ENCODE peak calls at places on chromosomes 16 and 17, in six cellular contexts. X is H9, I is IMR-90, S is mesenchymal stem cell, P is mesendoderm, O is trophoblast cell. C is an unnamed sample.

GRCh38 chr16:81437860-81438259 is 6.7 kb upstream of the CMIP start:
- DNase-seq in O (no peak), I (no peak), P (no peak), X (no peak), S (no peak), C (no peak)

GRCh38 chr16:8848231-8848938 is 20.4 kb downstream of the CARHSP1 start:
- DNase-seq in P (no peak), O (no peak), I (no peak), S (no peak), X (peak), C (no peak)

GRCh38 chr17:1918346-1919021 is 88.7 kb downstream of the RPA1 start:
- DNase-seq in S (no peak), O (no peak), P (no peak), I (no peak), X (no peak), C (no peak)

GRCh38 chr17:42760652-42761581 is at the start of gene RAMP2:
- DNase-seq in O (peak), P (peak), I (no peak), X (no peak), S (peak), C (peak)

GRCh38 chr17:41962768-41963434 is 3.7 kb upstream of the CNP start:
- DNase-seq in I (peak), X (peak), O (peak), S (peak), P (peak), C (peak)

GRCh38 chr16:24036614-24037013 is 200.8 kb downstream of the PRKCB start:
- DNase-seq in P (peak), I (peak), O (peak), S (peak), X (peak), C (peak)

GRCh38 chr17:29590979-29591736 is 1.7 kb upstream of the GIT1 start:
- DNase-seq in S (peak), P (peak), I (peak), O (no peak), X (peak), C (no peak)

GRCh38 chr17:77282524-77283515 is 142.1 kb downstream of the SEC14L1 start:
- DNase-seq in P (peak), O (peak), I (peak), S (peak), X (peak), C (no peak)

GRCh38 chr17:48123111-48123510 is 15.5 kb downstream of the SNX11 start:
- DNase-seq in O (no peak), X (no peak), I (no peak), P (peak), S (no peak), C (no peak)

GRCh38 chr16:57091990-57092785 is at the start of gene CPNE2:
- DNase-seq in S (peak), P (peak), X (peak), I (peak), O (peak), C (no peak)

GRCh38 chr17:18315498-18316360 is 636 bp downstream of the SMCR8 start:
- DNase-seq in O (peak), S (no peak), P (no peak), I (peak), X (no peak), C (no peak)

GRCh38 chr16:9438991-9439390 is 347.5 kb downstream of the HAPSTR1 start:
- DNase-seq in P (no peak), O (no peak), S (no peak), X (no peak), I (no peak), C (no peak)

GRCh38 chr17:20930065-20930760 is 112.6 kb downstream of the USP22 start:
- DNase-seq in X (no peak), I (peak), P (no peak), O (no peak), S (no peak), C (no peak)

GRCh38 chr17:74877592-74878543 is 5.1 kb upstream of the FDXR start:
- DNase-seq in X (no peak), I (no peak), S (no peak), P (no peak), O (peak), C (no peak)

GRCh38 chr17:29584452-29585079 is 4.9 kb downstream of the GIT1 start:
- DNase-seq in X (no peak), S (no peak), O (no peak), I (no peak), P (no peak), C (no peak)

GRCh38 chr16:24580665-24581064 is 41.3 kb downstream of the RBBP6 start:
- DNase-seq in I (peak), X (no peak), S (peak), P (no peak), O (peak), C (no peak)

GRCh38 chr16:68393333-68393732 is 55.0 kb downstream of the SMPD3 start:
- DNase-seq in S (no peak), X (no peak), I (no peak), P (no peak), O (no peak), C (no peak)

GRCh38 chr16:11681977-11682654 is 13.9 kb downstream of the SNN start:
- DNase-seq in X (no peak), O (no peak), I (no peak), S (no peak), P (no peak), C (no peak)

GRCh38 chr17:44801880-44802279 is 28.2 kb downstream of the GJC1 start:
- DNase-seq in S (no peak), X (no peak), P (no peak), I (no peak), O (no peak), C (no peak)

GRCh38 chr16:12436201-12436657 is 367.5 kb downstream of the CPPED1 start:
- DNase-seq in P (peak), I (no peak), X (peak), S (no peak), O (no peak), C (peak)

GRCh38 chr17:67265620-67266019 is 20.6 kb upstream of the HELZ start:
- DNase-seq in I (no peak), P (no peak), S (no peak), X (no peak), O (no peak), C (no peak)

GRCh38 chr17:35807371-35808144 is 1.7 kb upstream of the TAF15 start:
- DNase-seq in X (no peak), I (peak), P (no peak), S (peak), O (no peak), C (no peak)

DNA sequence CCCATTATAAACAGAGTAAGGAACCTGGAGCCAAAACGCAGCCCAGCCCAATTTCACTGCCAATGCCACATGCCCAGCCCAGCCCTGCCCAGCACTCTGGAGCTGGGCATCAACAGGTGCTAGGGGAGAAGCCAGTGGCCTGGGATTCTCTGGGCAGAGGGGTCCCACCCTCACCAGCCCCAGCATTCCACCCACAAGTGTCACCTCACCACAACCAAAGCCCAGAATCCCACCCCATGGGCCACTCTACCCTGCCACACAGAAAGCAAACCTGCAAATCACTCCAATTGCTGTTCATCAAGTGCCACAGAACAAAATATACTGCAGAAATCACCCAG is 102.5 kb upstream of the CDH5 start:
- DNase-seq in P (no peak), S (no peak), I (no peak), X (no peak), O (no peak), C (no peak)
- H2AK5ac ChIP-seq in P (no peak), S (no peak), I (peak), X (no peak), O (no peak), C (no peak)

DNA sequence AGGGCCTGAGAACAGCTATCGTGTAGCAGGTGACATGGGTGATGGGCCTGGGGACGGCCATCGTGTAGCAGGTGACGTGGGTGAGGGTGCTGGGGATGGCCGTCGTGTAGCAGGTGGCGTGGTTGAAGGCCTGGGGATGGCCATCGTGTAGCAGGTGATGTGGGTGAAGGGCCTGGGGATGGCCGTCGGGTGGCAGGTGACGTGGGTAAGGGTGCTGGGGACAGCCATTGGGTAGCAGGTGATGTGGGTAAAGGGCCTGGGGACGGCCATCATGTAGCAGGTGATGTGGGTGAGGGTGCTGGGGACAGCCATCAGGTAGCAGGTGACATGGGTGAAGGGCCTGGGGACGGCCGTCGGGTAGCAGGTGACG is 15.5 kb downstream of the TPSD1 start:
- DNase-seq in I (no peak), P (no peak), O (no peak), S (no peak), X (no peak), C (no peak)
- H2AK5ac ChIP-seq in I (no peak), P (no peak), O (no peak), S (no peak), X (no peak), C (no peak)

GRCh38 chr16:1043831-1044514 is 28.6 kb upstream of the SSTR5 start:
- DNase-seq in I (no peak), S (no peak), X (no peak), O (no peak), P (no peak), C (no peak)

GRCh38 chr16:1042076-1042744 is 30.3 kb upstream of the SSTR5 start:
- DNase-seq in S (no peak), X (no peak), P (no peak), O (peak), I (no peak), C (no peak)

GRCh38 chr16:1040346-1040745 is 32.2 kb upstream of the SSTR5 start:
- DNase-seq in O (no peak), X (no peak), I (no peak), P (no peak), S (no peak), C (no peak)

GRCh38 chr16:1044515-1045362 is 27.8 kb upstream of the SSTR5 start:
- DNase-seq in P (no peak), O (peak), S (no peak), I (no peak), X (no peak), C (no peak)

GRCh38 chr16:1042776-1043349 is 29.7 kb upstream of the SSTR5 start:
- DNase-seq in I (no peak), P (no peak), X (no peak), S (no peak), O (peak), C (no peak)
- H2AK5ac ChIP-seq in I (no peak), P (no peak), X (no peak), S (no peak), O (no peak), C (no peak)

DNA sequence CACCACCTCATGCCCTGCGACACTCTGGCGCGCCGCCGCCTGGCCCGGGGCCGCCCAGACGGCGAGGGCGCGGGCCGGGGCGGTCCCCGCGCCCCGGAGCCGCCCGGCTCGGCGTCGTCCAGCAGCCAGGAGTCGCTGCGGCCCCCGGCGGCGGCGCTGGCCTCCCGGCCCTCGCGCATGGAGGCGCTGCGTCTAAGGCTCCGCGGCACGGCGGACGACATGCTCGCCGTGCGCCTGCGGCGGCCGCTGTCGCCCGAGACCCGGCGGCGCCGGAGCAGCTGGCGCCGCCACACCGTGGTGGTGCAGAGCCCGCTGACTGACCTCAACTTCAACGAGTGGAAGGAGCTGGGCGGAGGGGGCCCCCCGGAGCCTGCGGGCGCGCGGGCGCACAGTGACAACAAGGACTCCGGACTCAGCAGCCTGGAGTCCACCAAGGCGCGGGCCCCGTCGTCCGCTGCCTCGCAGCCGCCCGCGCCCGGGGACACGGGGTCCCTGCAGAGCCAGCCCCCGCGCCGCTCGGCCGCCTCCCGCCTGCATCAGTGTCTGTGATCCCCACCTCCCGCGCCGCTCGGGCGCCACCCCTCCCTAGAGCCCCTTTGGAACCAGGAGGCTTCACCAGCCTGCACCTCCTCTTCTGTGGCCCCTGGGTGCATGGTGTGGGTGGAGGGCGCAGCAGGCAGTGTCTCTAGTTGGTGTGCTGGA is 82.3 kb downstream of the ARHGAP23 start:
- DNase-seq in I (no peak), O (peak), P (peak), X (peak), S (peak), C (peak)
- H2AK5ac ChIP-seq in I (peak), O (no peak), P (no peak), X (no peak), S (no peak), C (no peak)

DNA sequence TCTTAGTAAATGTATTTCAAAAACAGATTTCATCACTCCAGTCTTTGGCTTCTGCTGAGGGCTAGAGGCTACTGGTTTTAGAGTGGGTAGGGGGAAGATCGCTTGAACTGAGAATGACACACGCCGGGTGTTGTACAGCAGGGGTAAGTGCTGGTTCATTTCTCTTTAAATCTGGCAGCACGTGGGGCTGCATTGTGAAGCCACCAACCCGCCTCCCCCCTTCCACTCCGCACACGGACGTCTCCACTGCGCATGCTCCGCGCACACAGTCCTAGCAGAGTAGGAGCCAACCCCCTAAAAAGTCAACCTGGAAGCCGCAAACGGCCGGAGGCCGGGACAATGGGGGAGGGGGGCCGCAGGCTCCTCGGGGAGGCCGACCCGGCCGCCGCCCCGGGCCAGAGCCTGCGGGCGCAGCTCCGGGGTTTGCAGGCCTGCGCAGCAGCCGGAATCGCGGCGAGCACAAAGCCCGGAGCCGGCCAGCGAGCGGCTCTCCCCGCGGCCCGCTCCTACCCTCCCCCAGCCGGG is 1.3 kb downstream of the UBE2G1 start:
- DNase-seq in O (peak), P (peak), I (peak), X (peak), S (peak), C (peak)
- H2AK5ac ChIP-seq in O (peak), P (no peak), I (peak), X (no peak), S (no peak), C (no peak)

GRCh38 chr17:82331345-82331939 is 2.1 kb downstream of the SECTM1 start:
- DNase-seq in I (no peak), X (no peak), P (no peak), O (no peak), S (no peak), C (no peak)

GRCh38 chr17:82328994-82329507 is 4.5 kb downstream of the SECTM1 start:
- DNase-seq in P (no peak), X (no peak), O (no peak), I (no peak), S (no peak), C (no peak)

GRCh38 chr17:82332669-82333278 is 792 bp downstream of the SECTM1 start:
- DNase-seq in P (no peak), S (peak), O (peak), X (peak), I (peak), C (no peak)

GRCh38 chr17:82329683-82330321 is 3.8 kb downstream of the SECTM1 start:
- DNase-seq in O (no peak), I (no peak), X (no peak), S (no peak), P (no peak), C (no peak)

DNA sequence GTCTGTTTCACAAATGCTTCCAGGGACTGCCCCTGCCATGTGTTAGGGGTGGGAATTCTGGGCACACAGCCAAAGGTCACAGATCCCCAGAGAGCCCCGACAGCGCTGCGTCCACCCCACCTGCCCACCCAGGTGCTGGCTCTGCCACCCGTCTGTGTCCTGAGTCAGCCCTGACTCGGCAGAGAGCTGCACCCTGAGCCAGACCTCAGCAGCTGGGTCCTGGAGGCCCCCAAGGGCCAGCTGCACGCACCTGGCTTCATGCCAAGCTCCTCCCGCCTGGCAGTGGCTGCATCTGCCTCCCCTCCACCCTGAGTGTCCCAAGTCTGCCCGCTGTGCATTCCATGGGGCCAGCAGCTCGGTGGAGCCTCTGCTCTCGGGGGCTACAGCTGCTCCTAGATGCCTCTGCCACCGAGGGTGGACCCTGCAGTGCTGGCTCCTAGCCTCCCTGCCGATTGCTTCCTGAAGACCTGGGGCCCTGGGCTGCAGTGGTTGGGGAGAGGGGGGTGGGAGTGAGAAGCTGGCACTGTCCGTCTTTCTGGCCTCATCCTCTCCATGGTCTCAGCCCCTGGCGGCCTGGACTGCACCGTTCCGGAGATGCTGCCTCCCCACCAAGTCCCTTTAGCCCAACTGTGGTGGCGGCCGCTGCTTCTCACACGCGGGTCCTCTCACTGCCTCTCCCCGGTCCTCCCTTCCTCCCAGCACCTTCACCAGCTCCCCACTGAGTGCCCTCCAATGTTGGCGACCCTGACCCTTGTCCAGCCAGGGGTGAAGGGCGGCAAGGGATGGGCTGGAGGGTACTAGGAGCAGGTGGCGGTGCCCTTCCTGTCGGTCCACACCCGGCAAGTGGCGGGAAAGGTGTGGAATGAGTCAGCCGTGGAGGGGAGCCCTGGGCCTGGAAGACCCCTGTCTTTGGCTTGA is 3.0 kb downstream of the SECTM1 start:
- DNase-seq in O (no peak), P (no peak), I (peak), X (no peak), S (peak), C (no peak)
- H2AK5ac ChIP-seq in O (no peak), P (no peak), I (no peak), X (no peak), S (no peak), C (no peak)

DNA sequence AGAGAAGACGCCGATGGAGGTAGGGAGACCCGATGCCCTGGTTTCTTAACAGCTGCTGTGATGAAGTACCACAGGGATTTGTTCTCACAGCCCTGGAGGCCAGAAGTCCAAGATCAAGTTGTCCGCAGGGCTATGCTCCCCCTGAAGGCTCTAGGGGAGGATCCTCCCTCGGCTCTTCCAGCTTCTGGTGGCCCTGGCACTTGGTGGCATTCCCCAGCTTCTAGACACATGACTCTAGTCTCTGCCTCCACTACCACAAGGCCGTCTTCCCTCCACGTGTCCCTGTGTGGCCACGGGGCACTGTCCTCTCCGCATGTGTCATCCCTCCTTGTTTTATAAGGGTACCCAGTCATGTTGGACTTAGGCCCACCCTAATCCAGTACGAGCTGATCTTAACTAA is 375.2 kb downstream of the SLC39A11 start:
- DNase-seq in I (no peak), P (no peak), X (no peak), S (no peak), O (peak), C (no peak)
- H2AK5ac ChIP-seq in I (peak), P (no peak), X (no peak), S (peak), O (peak), C (no peak)